ENCODE peak calls at places on chromosomes 6 and 20, in five cellular contexts. Q, E, R, L and Y are unnamed samples.

GRCh38 chr6:37433657-37434271 is 743 bp downstream of the CMTR1 start:
- DNase-seq in Q (peak; percentile 18), E (no peak), R (peak; percentile 23), L (no peak), Y (no peak)

GRCh38 chr20:5524886-5525285 is 208.1 kb upstream of the PROKR2 start:
- DNase-seq in Q (no peak), E (no peak), R (peak; percentile 88), L (no peak), Y (no peak)

GRCh38 chr6:106629859-106630163 is 433 bp downstream of the QRSL1 start:
- DNase-seq in Q (no peak), E (no peak), R (no peak), L (no peak), Y (no peak)

GRCh38 chr6:156948807-156949206 is 171.6 kb downstream of the ARID1B start:
- DNase-seq in Q (no peak), E (no peak), R (no peak), L (no peak), Y (no peak)

GRCh38 chr20:917416-917815 is 1.3 kb upstream of the ANGPT4 start:
- DNase-seq in Q (no peak), E (no peak), R (no peak), L (no peak), Y (peak; percentile 24)

GRCh38 chr6:170041526-170041925 is 249.4 kb downstream of the DLL1 start:
- DNase-seq in Q (no peak), E (no peak), R (no peak), L (no peak), Y (peak; percentile 16)

GRCh38 chr6:83518946-83519489 is 6.7 kb downstream of the PRSS35 start:
- DNase-seq in Q (no peak), E (peak; percentile 37), R (no peak), L (no peak), Y (no peak)

GRCh38 chr20:18623156-18623555 is 35.3 kb downstream of the DTD1 start:
- DNase-seq in Q (no peak), E (no peak), R (no peak), L (no peak), Y (no peak)

GRCh38 chr6:132007474-132008190 is 56.5 kb upstream of the CCN2 start:
- DNase-seq in Q (no peak), E (no peak), R (no peak), L (no peak), Y (no peak)

GRCh38 chr20:19777981-19778380 is 19.9 kb downstream of the RIN2 start:
- DNase-seq in Q (no peak), E (no peak), R (no peak), L (no peak), Y (no peak)

GRCh38 chr20:10922521-10922920 is 248.7 kb upstream of the JAG1 start:
- DNase-seq in Q (no peak), E (no peak), R (no peak), L (no peak), Y (no peak)

GRCh38 chr6:151900897-151901485 is 93.5 kb downstream of the ESR1 start:
- DNase-seq in Q (no peak), E (no peak), R (no peak), L (no peak), Y (no peak)

GRCh38 chr6:81787313-81788068 is 35.0 kb upstream of the TENT5A start:
- DNase-seq in Q (no peak), E (no peak), R (no peak), L (no peak), Y (no peak)

GRCh38 chr6:83019741-83020140 is 45.9 kb downstream of the UBE3D start:
- DNase-seq in Q (no peak), E (no peak), R (no peak), L (no peak), Y (no peak)

GRCh38 chr6:103215835-103216234 is 1643.9 kb downstream of the HACE1 start:
- DNase-seq in Q (no peak), E (no peak), R (no peak), L (no peak), Y (no peak)

GRCh38 chr20:4820833-4821518 is 99.3 kb downstream of the PRND start:
- DNase-seq in Q (no peak), E (no peak), R (no peak), L (no peak), Y (no peak)

GRCh38 chr6:7899046-7899888 is 11.3 kb downstream of the TXNDC5 start:
- DNase-seq in Q (no peak), E (no peak), R (no peak), L (no peak), Y (no peak)

GRCh38 chr6:151494235-151494950 is 576 bp downstream of the CCDC170 start:
- DNase-seq in Q (no peak), E (peak; percentile 28), R (no peak), L (peak; percentile 43), Y (peak; percentile 82)

GRCh38 chr20:24894488-24894887 is 54.6 kb upstream of the CST7 start:
- DNase-seq in Q (no peak), E (no peak), R (no peak), L (no peak), Y (no peak)

GRCh38 chr20:24896984-24897383 is 52.1 kb upstream of the CST7 start:
- DNase-seq in Q (no peak), E (no peak), R (no peak), L (no peak), Y (no peak)

GRCh38 chr20:24895898-24896658 is 53.0 kb upstream of the CST7 start:
- DNase-seq in Q (no peak), E (no peak), R (no peak), L (no peak), Y (no peak)

GRCh38 chr20:24892931-24893330 is 56.1 kb upstream of the CST7 start:
- DNase-seq in Q (no peak), E (no peak), R (no peak), L (no peak), Y (no peak)

DNA sequence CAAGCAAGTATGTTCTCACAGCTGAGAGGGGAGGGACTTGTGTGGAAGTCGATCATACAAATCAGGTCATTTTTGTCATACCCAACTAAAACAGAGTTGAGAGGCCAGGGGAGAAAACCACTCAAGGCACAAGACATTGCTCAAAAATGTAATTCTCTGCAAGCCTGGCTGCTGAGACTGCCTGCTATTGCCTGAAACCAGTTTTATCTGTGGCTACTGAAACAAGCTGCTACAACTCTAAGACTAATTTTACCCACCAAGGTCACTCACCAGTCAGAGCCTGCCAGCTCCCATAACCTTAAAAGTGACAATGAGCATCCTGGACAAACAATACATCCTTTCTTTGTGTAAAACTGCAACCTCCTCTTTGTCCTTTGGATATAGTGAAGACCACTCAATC is 54.1 kb upstream of the CST7 start:
- DNase-seq in Q (no peak), E (no peak), R (no peak), L (no peak), Y (no peak)
- H3K27ac ChIP-seq in Q (no peak overlapping the region), E (no peak overlapping the region), R (no peak overlapping the region), L (no peak overlapping the region), Y (no peak overlapping the region)

GRCh38 chr6:21898107-21898796 is 304.7 kb downstream of the SOX4 start:
- DNase-seq in Q (no peak), E (no peak), R (no peak), L (no peak), Y (no peak)
- H3K27ac ChIP-seq in Q (no peak overlapping the region), E (no peak overlapping the region), R (no peak overlapping the region), L (no peak overlapping the region), Y (no peak overlapping the region)

GRCh38 chr6:162385980-162386379 is 341.6 kb downstream of the PRKN start:
- DNase-seq in Q (no peak), E (no peak), R (no peak), L (no peak), Y (no peak)
- H3K27ac ChIP-seq in Q (no peak overlapping the region), E (no peak overlapping the region), R (no peak overlapping the region), L (no peak overlapping the region), Y (no peak overlapping the region)

DNA sequence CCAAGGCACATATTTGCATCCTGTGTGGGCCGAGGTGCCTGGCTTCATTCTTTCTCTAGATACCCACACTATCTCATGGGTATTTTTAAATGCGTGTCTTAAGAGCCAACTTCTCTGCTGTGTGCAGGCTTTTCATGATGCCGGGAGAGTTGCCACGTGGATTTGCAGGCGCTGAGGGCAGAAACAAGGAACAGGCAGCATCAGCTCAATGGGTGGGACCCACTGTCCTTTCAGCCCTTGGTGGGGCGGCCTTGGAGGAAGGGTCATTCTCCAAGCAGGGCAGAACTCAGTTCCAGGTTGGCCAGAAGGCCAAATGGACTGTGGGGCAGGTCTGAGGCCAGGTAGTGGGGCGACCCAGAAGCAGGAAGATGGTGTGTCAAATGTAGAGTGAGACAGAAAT is 84.7 kb downstream of the PHACTR3 start:
- DNase-seq in Q (no peak), E (no peak), R (no peak), L (no peak), Y (no peak)
- H3K27ac ChIP-seq in Q (no peak overlapping the region), E (no peak overlapping the region), R (no peak overlapping the region), L (no peak overlapping the region), Y (no peak overlapping the region)

GRCh38 chr6:144582939-144583613 is 297.9 kb downstream of the UTRN start:
- DNase-seq in Q (no peak), E (peak; percentile 32), R (peak; percentile 62), L (peak; percentile 31), Y (peak; percentile 89)
- H3K27ac ChIP-seq in Q (peak overlapping the region; percentile 45), E (no peak overlapping the region), R (peak overlapping the region; percentile 10), L (no peak overlapping the region), Y (peak overlapping the region; percentile 19)

GRCh38 chr6:168724033-168724432 is 283.0 kb downstream of the SMOC2 start:
- DNase-seq in Q (no peak), E (no peak), R (no peak), L (no peak), Y (no peak)
- H3K27ac ChIP-seq in Q (no peak overlapping the region), E (no peak overlapping the region), R (no peak overlapping the region), L (no peak overlapping the region), Y (no peak overlapping the region)

GRCh38 chr6:135212935-135213334 is 31.8 kb downstream of the MYB start:
- DNase-seq in Q (no peak), E (no peak), R (no peak), L (no peak), Y (no peak)
- H3K27ac ChIP-seq in Q (peak overlapping the region; percentile 7), E (no peak overlapping the region), R (no peak overlapping the region), L (no peak overlapping the region), Y (no peak overlapping the region)